ENCODE peak calls at places on chromosome 20, in five cellular contexts. One of them, this sample, is unnamed.

GRCh38 chr20:38242848-38243449 is 17.6 kb downstream of the KIAA1755 start:
- DNase-seq in keratinocyte: no peak
- DNase-seq in neural progenitor cell: peak; percentile 17
- DNase-seq in astrocyte: no peak
- DNase-seq in mammary epithelial cell: no peak
- DNase-seq in this sample: no peak

GRCh38 chr20:45919536-45919933 is 7.6 kb upstream of the PLTP start:
- DNase-seq in neural progenitor cell: no peak
- DNase-seq in astrocyte: peak; percentile 79
- DNase-seq in mammary epithelial cell: no peak
- DNase-seq in keratinocyte: no peak
- DNase-seq in this sample: no peak

GRCh38 chr20:34581341-34582189 is 23.0 kb downstream of the MAP1LC3A start:
- DNase-seq in mammary epithelial cell: no peak
- DNase-seq in astrocyte: peak; percentile 58
- DNase-seq in neural progenitor cell: peak; percentile 35
- DNase-seq in keratinocyte: no peak
- DNase-seq in this sample: peak; percentile 49

GRCh38 chr20:57256908-57257307 is 9.5 kb downstream of the BMP7 start:
- DNase-seq in astrocyte: no peak
- DNase-seq in keratinocyte: no peak
- DNase-seq in neural progenitor cell: no peak
- DNase-seq in mammary epithelial cell: no peak
- DNase-seq in this sample: no peak

GRCh38 chr20:43949741-43950618 is 35.3 kb downstream of the TOX2 start:
- DNase-seq in mammary epithelial cell: no peak
- DNase-seq in keratinocyte: no peak
- DNase-seq in neural progenitor cell: no peak
- DNase-seq in astrocyte: no peak
- DNase-seq in this sample: no peak

GRCh38 chr20:63554361-63555278 is 661 bp downstream of the FNDC11 start:
- DNase-seq in astrocyte: no peak
- DNase-seq in neural progenitor cell: peak; percentile 40
- DNase-seq in keratinocyte: no peak
- DNase-seq in mammary epithelial cell: no peak
- DNase-seq in this sample: no peak

GRCh38 chr20:38842558-38842981 is 37.1 kb downstream of the PPP1R16B start:
- DNase-seq in keratinocyte: no peak
- DNase-seq in mammary epithelial cell: no peak
- DNase-seq in astrocyte: no peak
- DNase-seq in neural progenitor cell: no peak
- DNase-seq in this sample: no peak

GRCh38 chr20:53578492-53579222 is 15.0 kb downstream of the ZNF217 start:
- DNase-seq in astrocyte: peak; percentile 69
- DNase-seq in mammary epithelial cell: peak; percentile 75
- DNase-seq in neural progenitor cell: peak; percentile 90
- DNase-seq in keratinocyte: no peak
- DNase-seq in this sample: peak; percentile 92

GRCh38 chr20:13251556-13251955 is 30.5 kb downstream of the ISM1 start:
- DNase-seq in keratinocyte: no peak
- DNase-seq in astrocyte: no peak
- DNase-seq in mammary epithelial cell: no peak
- DNase-seq in neural progenitor cell: no peak
- DNase-seq in this sample: no peak

GRCh38 chr20:57716202-57716601 is 6.4 kb upstream of the PMEPA1 start:
- DNase-seq in astrocyte: peak; percentile 87
- DNase-seq in neural progenitor cell: no peak
- DNase-seq in keratinocyte: no peak
- DNase-seq in mammary epithelial cell: peak; percentile 83
- DNase-seq in this sample: no peak

GRCh38 chr20:62953167-62953838 is 794 bp downstream of the SLC17A9 start:
- DNase-seq in mammary epithelial cell: no peak
- DNase-seq in neural progenitor cell: no peak
- DNase-seq in astrocyte: no peak
- DNase-seq in keratinocyte: no peak
- DNase-seq in this sample: peak; percentile 36

GRCh38 chr20:53148764-53149163 is 176.6 kb downstream of the TSHZ2 start:
- DNase-seq in mammary epithelial cell: no peak
- DNase-seq in neural progenitor cell: no peak
- DNase-seq in keratinocyte: no peak
- DNase-seq in astrocyte: peak; percentile 36
- DNase-seq in this sample: no peak

GRCh38 chr20:58677808-58678207 is 14.8 kb upstream of the NPEPL1 start:
- DNase-seq in neural progenitor cell: no peak
- DNase-seq in astrocyte: no peak
- DNase-seq in mammary epithelial cell: no peak
- DNase-seq in keratinocyte: no peak
- DNase-seq in this sample: no peak

GRCh38 chr20:59583428-59584277 is 20.7 kb upstream of the PHACTR3 start:
- DNase-seq in keratinocyte: no peak
- DNase-seq in mammary epithelial cell: no peak
- DNase-seq in astrocyte: no peak
- DNase-seq in neural progenitor cell: no peak
- DNase-seq in this sample: no peak

GRCh38 chr20:52852695-52853094 is 119.5 kb upstream of the TSHZ2 start:
- DNase-seq in neural progenitor cell: no peak
- DNase-seq in keratinocyte: no peak
- DNase-seq in mammary epithelial cell: no peak
- DNase-seq in astrocyte: peak; percentile 25
- DNase-seq in this sample: peak; percentile 13

GRCh38 chr20:561437-562231 is 18.0 kb upstream of the CSNK2A1 start:
- DNase-seq in neural progenitor cell: peak; percentile 81
- DNase-seq in astrocyte: peak; percentile 32
- DNase-seq in mammary epithelial cell: peak; percentile 50
- DNase-seq in keratinocyte: no peak
- DNase-seq in this sample: peak; percentile 81

GRCh38 chr20:24472426-24472825 is 3.0 kb downstream of the SYNDIG1 start:
- DNase-seq in keratinocyte: no peak
- DNase-seq in mammary epithelial cell: no peak
- DNase-seq in neural progenitor cell: no peak
- DNase-seq in astrocyte: no peak
- DNase-seq in this sample: no peak

GRCh38 chr20:24470031-24470781 is 777 bp downstream of the SYNDIG1 start:
- DNase-seq in astrocyte: peak; percentile 11
- DNase-seq in neural progenitor cell: peak; percentile 59
- DNase-seq in mammary epithelial cell: peak; percentile 57
- DNase-seq in keratinocyte: no peak
- DNase-seq in this sample: peak; percentile 28

GRCh38 chr20:24468401-24469115 is 871 bp upstream of the SYNDIG1 start:
- DNase-seq in neural progenitor cell: no peak
- DNase-seq in astrocyte: no peak
- DNase-seq in keratinocyte: no peak
- DNase-seq in mammary epithelial cell: no peak
- DNase-seq in this sample: no peak

GRCh38 chr20:24469116-24470030 is at the start of gene SYNDIG1:
- DNase-seq in neural progenitor cell: peak; percentile 84
- DNase-seq in astrocyte: no peak
- DNase-seq in mammary epithelial cell: peak; percentile 20
- DNase-seq in keratinocyte: no peak
- DNase-seq in this sample: peak; percentile 58

DNA sequence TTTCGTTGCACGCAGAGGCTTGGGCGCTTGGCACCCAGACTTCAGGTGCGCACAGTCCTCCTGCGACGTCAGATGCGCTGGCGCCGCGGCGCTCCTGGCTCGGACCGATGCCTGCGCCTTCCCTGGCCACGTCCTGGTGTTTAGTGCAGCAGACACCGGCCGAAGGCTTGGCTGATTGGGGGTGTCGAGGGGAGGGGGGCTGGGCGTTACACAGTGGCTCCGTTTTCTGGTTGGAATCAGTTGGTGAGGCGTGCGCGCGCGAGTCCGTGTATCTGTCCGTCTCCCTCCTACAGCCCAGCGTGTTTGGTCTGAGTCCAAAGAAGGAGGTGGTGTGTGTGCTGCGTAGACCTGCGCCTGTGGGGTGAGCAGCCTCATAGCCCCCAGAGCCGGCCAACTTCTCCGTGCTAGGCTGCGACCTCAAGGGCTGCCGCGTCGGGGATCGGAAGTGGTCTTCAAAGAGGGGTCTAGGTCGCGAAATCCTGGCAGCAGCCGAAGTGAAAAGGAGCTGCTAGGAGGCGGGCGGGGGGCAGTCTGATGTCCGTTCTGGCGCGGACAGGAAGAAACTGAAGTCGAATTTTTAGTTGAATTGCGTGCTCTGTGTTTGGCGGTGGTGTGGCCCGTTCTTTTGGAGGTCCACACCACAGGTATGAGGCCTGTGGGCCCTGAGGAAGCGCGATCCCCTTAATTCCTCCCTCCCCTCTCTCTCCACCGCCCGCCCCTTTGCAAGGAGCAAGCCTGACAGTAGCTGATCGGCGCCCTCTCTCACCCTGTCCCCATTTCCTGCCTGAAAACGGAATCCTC is 1.6 kb downstream of the SYNDIG1 start:
- DNase-seq in keratinocyte: no peak
- DNase-seq in astrocyte: no peak
- DNase-seq in neural progenitor cell: peak; percentile 51
- DNase-seq in mammary epithelial cell: peak; percentile 54
- DNase-seq in this sample: no peak
- H3K4me3 ChIP-seq in keratinocyte: peak overlapping the region; percentile 65
- H3K4me3 ChIP-seq in astrocyte: peak overlapping the region; percentile 79
- H3K4me3 ChIP-seq in neural progenitor cell: peak overlapping the region; percentile 90
- H3K4me3 ChIP-seq in mammary epithelial cell: peak overlapping the region; percentile 37
- H3K4me3 ChIP-seq in this sample: peak overlapping the region; percentile 58

DNA sequence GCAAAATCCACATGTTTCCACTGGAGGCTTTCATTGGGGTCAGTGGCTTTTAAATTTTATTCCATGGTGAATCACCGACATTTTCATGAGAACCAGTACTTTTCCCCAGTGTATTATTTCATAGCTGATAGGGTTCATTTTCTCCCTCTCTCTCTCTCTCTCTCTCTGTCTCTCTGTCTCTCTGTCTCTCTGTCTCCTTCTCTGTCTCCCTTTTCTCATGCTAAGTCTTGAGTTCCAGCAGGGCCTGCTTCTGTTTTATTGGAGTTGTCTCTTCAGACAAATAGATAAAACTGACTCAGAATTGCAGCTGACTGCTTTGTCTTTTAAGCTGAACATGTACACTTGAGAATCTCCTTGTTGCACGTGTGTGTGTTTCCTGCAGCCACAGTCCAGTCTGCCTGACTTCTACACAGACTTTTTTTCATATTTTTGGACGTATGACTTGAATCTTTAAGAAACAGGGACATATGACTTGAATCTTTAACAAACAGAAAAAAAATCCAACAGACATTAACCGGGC is 71.6 kb downstream of the JAG1 start:
- DNase-seq in neural progenitor cell: no peak
- DNase-seq in keratinocyte: no peak
- DNase-seq in mammary epithelial cell: no peak
- DNase-seq in astrocyte: no peak
- DNase-seq in this sample: no peak
- H3K4me1 ChIP-seq in neural progenitor cell: peaks cover 34% of the 10 kb centered on the region
- H3K4me1 ChIP-seq in keratinocyte: peaks cover 40% of the 10 kb centered on the region
- H3K4me1 ChIP-seq in mammary epithelial cell: peaks cover 41% of the 10 kb centered on the region
- H3K4me1 ChIP-seq in astrocyte: peaks cover 29% of the 10 kb centered on the region
- H3K4me1 ChIP-seq in this sample: peaks cover 20% of the 10 kb centered on the region

DNA sequence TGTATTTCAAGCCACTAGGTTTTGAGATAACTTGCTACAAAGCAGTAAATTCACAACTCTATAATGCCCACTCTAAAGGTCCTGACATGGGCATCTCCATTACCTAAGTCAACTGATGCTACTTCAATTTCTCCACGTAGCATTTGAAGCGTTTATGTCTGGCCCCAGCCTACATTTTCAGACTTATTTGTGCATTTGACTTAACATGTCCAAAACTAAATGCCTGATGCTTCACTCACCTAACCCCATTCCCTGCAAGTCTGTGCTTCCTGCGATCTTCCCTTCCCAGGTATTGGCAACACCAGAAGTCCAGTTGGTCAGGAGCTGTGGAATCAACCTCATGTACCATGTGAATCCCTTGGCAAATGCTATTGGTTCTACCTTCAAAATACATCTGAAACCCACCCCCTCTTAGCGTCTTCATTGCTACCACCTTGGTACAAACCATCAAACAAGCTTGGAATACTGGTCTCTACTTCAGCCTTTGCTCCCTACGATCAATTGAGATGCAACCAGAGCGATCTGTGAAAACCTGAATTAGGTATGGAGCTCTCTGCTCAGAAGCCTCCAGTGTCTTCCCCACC is 12.8 kb upstream of the ZNFX1 start:
- DNase-seq in neural progenitor cell: no peak
- DNase-seq in astrocyte: no peak
- DNase-seq in keratinocyte: no peak
- DNase-seq in mammary epithelial cell: no peak
- DNase-seq in this sample: no peak
- H4K20me1 ChIP-seq in neural progenitor cell: peaks cover 67% of the 10 kb centered on the region
- H4K20me1 ChIP-seq in astrocyte: peaks cover 77% of the 10 kb centered on the region
- H4K20me1 ChIP-seq in keratinocyte: peaks cover 54% of the 10 kb centered on the region
- H4K20me1 ChIP-seq in mammary epithelial cell: peaks cover 29% of the 10 kb centered on the region
- H4K20me1 ChIP-seq in this sample: peaks cover 40% of the 10 kb centered on the region

DNA sequence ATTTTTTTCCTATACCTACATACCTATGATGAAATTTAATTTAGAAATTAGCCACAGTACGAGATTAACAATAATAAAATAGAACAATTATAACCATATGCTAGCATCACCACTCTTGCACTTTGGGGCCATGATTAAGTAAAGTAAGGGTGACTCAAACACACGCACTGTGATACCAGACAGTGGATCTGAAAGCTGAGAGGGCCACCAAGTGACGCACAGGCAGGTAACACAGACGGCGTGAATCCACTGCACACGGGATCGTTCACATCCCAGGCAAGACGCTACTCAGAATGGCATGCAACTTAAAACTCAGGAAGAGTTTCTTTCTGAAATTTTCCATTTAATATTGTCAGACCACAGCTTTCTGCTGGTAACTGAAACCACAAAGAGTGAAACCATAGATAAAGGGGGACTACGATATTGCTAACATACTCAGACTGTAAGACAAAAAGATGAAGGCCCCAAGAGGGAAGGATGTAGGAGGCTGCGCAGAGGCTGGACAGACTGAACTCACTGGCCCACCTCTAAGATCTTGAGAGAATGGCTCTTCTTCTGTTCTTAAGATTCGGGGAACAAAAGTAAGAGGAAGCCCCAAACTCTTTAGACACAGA is 17.9 kb downstream of the RRBP1 start:
- DNase-seq in neural progenitor cell: no peak
- DNase-seq in astrocyte: peak; percentile 46
- DNase-seq in keratinocyte: no peak
- DNase-seq in mammary epithelial cell: no peak
- DNase-seq in this sample: no peak
- H3K4me3 ChIP-seq in neural progenitor cell: no peak overlapping the region
- H3K4me3 ChIP-seq in astrocyte: no peak overlapping the region
- H3K4me3 ChIP-seq in keratinocyte: no peak overlapping the region
- H3K4me3 ChIP-seq in mammary epithelial cell: no peak overlapping the region
- H3K4me3 ChIP-seq in this sample: no peak overlapping the region